ENCODE peak calls at places on chromosomes 1 and 21, in eight cellular contexts. L is right cardiac atrium, A is HCT116, S is Panc1, Q is esophagus squamous epithelium, V is ovary, N is IMR-90, Z is heart left ventricle. J is an unnamed sample. For H3K4me1 and H3K9me3, the result is how much of the 10 kb centered on the place peaks cover.

GRCh38 chr1:9881838-9882249 is 28.2 kb downstream of the CTNNBIP1 start:
- DNase-seq in A (no peak), N (peak), Z (no peak), Q (no peak), S (no peak), L (no peak), V (no peak), J (no peak)

GRCh38 chr1:37159102-37159501 is 124.8 kb upstream of the GRIK3 start:
- DNase-seq in A (peak), S (no peak), N (no peak), Q (no peak), L (no peak), V (no peak), Z (no peak), J (no peak)

GRCh38 chr21:45012661-45013270 is 61.6 kb upstream of the ADARB1 start:
- DNase-seq in A (peak), Q (no peak), V (no peak), L (peak), Z (peak), N (no peak), S (no peak), J (no peak)

GRCh38 chr21:41564871-41565281 is 56.9 kb upstream of the TMPRSS2 start:
- DNase-seq in Q (no peak), N (no peak), V (no peak), L (no peak), A (no peak), S (no peak), Z (no peak), J (no peak)

GRCh38 chr1:34407140-34407539 is 230.4 kb downstream of the C1orf94 start:
- DNase-seq in Q (no peak), L (no peak), N (no peak), Z (no peak), A (no peak), V (no peak), S (no peak), J (no peak)

GRCh38 chr1:24244519-24245268 is 57.6 kb upstream of the IFNLR1 start:
- DNase-seq in A (no peak), N (no peak), Q (no peak), V (no peak), L (no peak), Z (no peak), S (no peak), J (no peak)

GRCh38 chr1:66981679-66982078 is 56.9 kb downstream of the MIER1 start:
- DNase-seq in Z (no peak), N (peak), S (no peak), A (no peak), L (peak), V (no peak), Q (no peak), J (peak)

GRCh38 chr1:242205622-242206489 is 207.0 kb upstream of the MAP1LC3C start:
- DNase-seq in Z (no peak), N (no peak), L (no peak), A (no peak), S (no peak), Q (no peak), V (no peak), J (no peak)

GRCh38 chr1:201016943-201017827 is 6.3 kb downstream of the KIF21B start:
- DNase-seq in N (no peak), A (no peak), V (no peak), L (peak), Z (no peak), S (no peak), Q (no peak), J (no peak)

GRCh38 chr1:93453911-93454310 is 6.0 kb downstream of the FNBP1L start:
- DNase-seq in Q (no peak), Z (no peak), N (no peak), S (no peak), A (no peak), V (no peak), L (no peak), J (no peak)

GRCh38 chr1:247531937-247532336 is 4.3 kb downstream of the OR2C3 start:
- DNase-seq in L (no peak), V (no peak), N (no peak), Q (no peak), Z (no peak), S (no peak), A (no peak), J (no peak)

GRCh38 chr1:78054972-78055371 is 9.2 kb downstream of the GIPC2 start:
- DNase-seq in Q (no peak), Z (no peak), L (no peak), V (no peak), N (no peak), A (no peak), S (no peak), J (no peak)

GRCh38 chr21:32368386-32368785 is 24.4 kb downstream of the URB1 start:
- DNase-seq in Q (no peak), A (no peak), L (no peak), S (no peak), Z (no peak), V (no peak), N (peak), J (no peak)

GRCh38 chr1:110746644-110747259 is 72.0 kb upstream of the KCNA3 start:
- DNase-seq in Q (no peak), L (peak), V (peak), S (no peak), Z (peak), N (peak), A (no peak), J (peak)

GRCh38 chr1:64536836-64537490 is 67.0 kb downstream of the CACHD1 start:
- DNase-seq in L (no peak), V (no peak), A (no peak), Q (no peak), N (no peak), S (no peak), Z (no peak), J (no peak)

GRCh38 chr21:42499430-42500106 is 3.5 kb upstream of the RSPH1 start:
- DNase-seq in Q (no peak), V (no peak), Z (no peak), L (no peak), S (no peak), N (no peak), A (no peak), J (no peak)

GRCh38 chr1:46017876-46018503 is 114.4 kb downstream of the PIK3R3 start:
- DNase-seq in V (no peak), S (no peak), A (no peak), N (no peak), Z (no peak), L (no peak), Q (no peak), J (no peak)

GRCh38 chr1:206719169-206719839 is 34.6 kb downstream of the MAPKAPK2 start:
- DNase-seq in A (no peak), N (no peak), Q (no peak), L (no peak), Z (no peak), V (no peak), S (no peak), J (no peak)

GRCh38 chr21:32093758-32094463 is 184.9 kb downstream of the MIS18A start:
- DNase-seq in S (no peak), N (no peak), V (no peak), Z (no peak), Q (no peak), A (no peak), L (peak), J (no peak)

GRCh38 chr1:54045487-54045886 is 7.5 kb downstream of the TMEM59 start:
- DNase-seq in S (no peak), N (no peak), A (no peak), Q (no peak), V (no peak), L (no peak), Z (no peak), J (no peak)

GRCh38 chr1:226443033-226443432 is 35.1 kb upstream of the PARP1 start:
- DNase-seq in V (no peak), N (no peak), Z (no peak), A (peak), Q (no peak), S (no peak), L (no peak), J (no peak)

GRCh38 chr1:56831874-56832693 is 12.9 kb upstream of the FYB2 start:
- DNase-seq in A (peak), S (peak), Q (no peak), Z (peak), V (peak), N (peak), L (peak), J (peak)

DNA sequence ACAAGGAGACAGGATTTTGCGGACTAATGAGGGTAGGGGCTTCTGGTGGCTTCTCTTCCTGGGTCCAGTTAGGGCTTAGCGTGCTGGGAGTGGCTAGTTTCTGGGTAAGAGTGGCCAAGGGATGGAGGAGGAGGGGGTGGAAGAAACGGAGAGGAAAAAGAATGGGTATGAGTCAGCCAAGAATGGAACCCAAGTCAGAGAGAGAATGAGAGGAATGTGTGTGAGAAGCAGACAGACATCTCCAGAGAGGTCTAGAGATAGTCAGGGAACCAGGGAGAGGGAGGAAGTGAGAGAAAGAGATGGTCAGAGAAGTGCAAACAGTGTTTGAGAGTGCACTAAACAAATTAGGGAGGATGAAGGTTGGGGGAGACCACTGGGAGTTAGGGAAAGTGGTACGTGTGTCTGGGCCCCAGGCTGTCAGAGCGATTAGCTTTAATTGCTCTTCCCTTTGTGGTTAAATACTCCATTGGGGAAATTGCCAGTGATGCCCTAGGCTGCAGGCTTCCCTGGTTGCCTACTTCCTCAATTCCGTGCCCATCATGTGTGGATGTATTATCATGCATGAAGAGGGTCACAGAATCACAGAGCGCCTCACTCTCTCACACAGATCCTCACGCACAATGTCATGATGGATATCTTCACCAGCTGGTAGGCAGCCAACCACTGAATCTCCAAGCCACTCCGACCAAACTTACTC is 1.4 kb downstream of the PEA15 start:
- DNase-seq in N (peak), A (no peak), Z (no peak), S (no peak), V (no peak), L (no peak), Q (no peak), J (no peak)
- H3K4me1 ChIP-seq in N (under half), A (under half), Z (half or more), S (under half), V (under half), L (under half), Q (half or more), J (under half)

GRCh38 chr1:2930971-2931721 is 90.1 kb upstream of the ACTRT2 start:
- DNase-seq in V (no peak), A (no peak), Z (no peak), N (no peak), S (no peak), Q (no peak), L (no peak), J (no peak)
- H3K9me3 ChIP-seq in V (under half), A (under half), Z (under half), N (half or more), S (under half), Q (under half), L (under half), J (under half)

GRCh38 chr1:208977012-208977411 is 606.5 kb upstream of the CAMK1G start:
- DNase-seq in Z (no peak), L (no peak), Q (no peak), S (no peak), A (no peak), N (no peak), V (no peak), J (no peak)

GRCh38 chr1:208980590-208980989 is 602.9 kb upstream of the CAMK1G start:
- DNase-seq in A (no peak), Q (no peak), S (no peak), L (no peak), V (no peak), N (no peak), Z (no peak), J (no peak)

GRCh38 chr1:208977861-208978260 is 605.7 kb upstream of the CAMK1G start:
- DNase-seq in Q (no peak), N (no peak), V (no peak), L (no peak), Z (no peak), A (no peak), S (no peak), J (no peak)

GRCh38 chr1:208975456-208975855 is 608.1 kb upstream of the CAMK1G start:
- DNase-seq in N (no peak), S (no peak), L (no peak), Q (no peak), V (no peak), A (no peak), Z (no peak), J (no peak)

GRCh38 chr1:208979776-208980175 is 603.7 kb upstream of the CAMK1G start:
- DNase-seq in L (no peak), S (no peak), Z (no peak), V (no peak), N (no peak), A (no peak), Q (no peak), J (no peak)
- H3K27ac ChIP-seq in L (no peak), S (no peak), Z (no peak), V (no peak), N (no peak), A (no peak), Q (no peak), J (no peak)

GRCh38 chr1:223714421-223714724 is 2.0 kb downstream of the CAPN2 start:
- DNase-seq in V (no peak), N (no peak), A (no peak), L (no peak), Q (no peak), S (no peak), Z (no peak), J (no peak)
- H3K4me1 ChIP-seq in V (under half), N (under half), A (half or more), L (under half), Q (under half), S (half or more), Z (under half), J (half or more)

GRCh38 chr1:35431173-35431599 is 126.0 kb downstream of the KIAA0319L start:
- DNase-seq in V (no peak), Q (no peak), A (no peak), S (no peak), N (peak), L (no peak), Z (no peak), J (no peak)
- H3K9me3 ChIP-seq in V (under half), Q (under half), A (under half), S (under half), N (under half), L (under half), Z (under half), J (under half)

DNA sequence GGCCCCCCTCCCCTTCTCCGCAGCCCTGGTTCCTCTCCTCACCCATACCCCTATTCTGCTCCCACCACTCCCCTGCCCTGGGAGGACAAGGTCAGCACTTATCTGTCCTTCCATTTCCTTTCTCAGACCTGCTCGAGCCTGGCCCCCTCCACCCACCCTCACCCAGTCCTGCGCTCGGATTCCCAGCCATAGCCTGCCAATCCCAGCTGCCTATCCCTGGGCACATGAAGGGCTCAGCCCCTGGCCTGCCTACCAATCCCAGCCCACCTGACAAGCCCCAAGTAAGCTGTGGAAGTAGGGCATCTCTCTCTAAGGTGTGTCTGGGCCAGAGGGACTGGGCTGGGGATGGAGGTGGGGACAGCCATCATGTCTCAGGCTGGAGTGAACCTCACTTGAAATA is 5.4 kb downstream of the BLACAT1 start:
- DNase-seq in Q (no peak), Z (no peak), L (no peak), S (no peak), A (peak), N (no peak), V (no peak), J (no peak)
- H3K27ac ChIP-seq in Q (peak), Z (no peak), L (no peak), S (no peak), A (peak), N (no peak), V (no peak), J (no peak)

GRCh38 chr1:3714284-3714741 is 37.9 kb upstream of the CCDC27 start:
- DNase-seq in S (no peak), L (peak), Z (no peak), A (no peak), V (no peak), Q (no peak), N (no peak), J (no peak)
- H3K4me1 ChIP-seq in S (under half), L (under half), Z (under half), A (under half), V (under half), Q (under half), N (under half), J (under half)

GRCh38 chr1:20425622-20426021 is 60.4 kb downstream of the CAMK2N1 start:
- DNase-seq in N (no peak), S (no peak), L (no peak), Q (no peak), Z (no peak), V (no peak), A (no peak), J (no peak)
- H3K9me3 ChIP-seq in N (under half), S (under half), L (under half), Q (under half), Z (under half), V (under half), A (under half), J (under half)

DNA sequence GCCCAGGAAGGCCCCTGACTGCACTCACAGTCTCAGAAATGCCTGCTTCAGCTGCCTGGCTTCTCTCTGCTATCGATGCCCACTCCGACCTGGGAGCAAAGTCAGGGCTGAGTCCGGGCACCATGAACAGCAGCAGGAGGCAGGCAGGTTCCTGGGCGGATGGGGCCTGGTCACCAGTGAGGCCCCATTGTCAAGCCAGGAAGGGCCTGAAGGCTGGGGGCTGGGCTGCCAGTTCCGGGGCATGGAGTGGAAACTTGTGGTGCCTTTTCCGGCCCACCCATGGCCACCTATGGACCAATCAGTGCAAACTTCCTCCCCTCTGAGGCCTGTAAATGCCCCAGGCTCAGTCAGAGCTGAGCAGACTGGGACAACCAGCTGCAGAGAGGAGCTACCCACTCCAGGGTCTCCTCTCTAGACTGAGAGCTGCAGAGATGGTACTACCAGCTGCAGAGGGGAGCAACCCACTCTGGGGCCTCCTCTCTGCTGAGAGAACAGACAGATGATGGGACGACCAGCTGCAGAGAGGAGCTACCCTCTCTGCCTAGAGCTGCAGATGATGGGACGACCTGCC is 286.5 kb downstream of the SMYD3 start:
- DNase-seq in A (no peak), S (no peak), L (peak), Z (no peak), N (no peak), Q (no peak), V (no peak), J (no peak)
- H3K27ac ChIP-seq in A (no peak), S (no peak), L (no peak), Z (no peak), N (no peak), Q (no peak), V (no peak), J (no peak)

GRCh38 chr1:14930224-14930965 is 223.2 kb upstream of the TMEM51 start:
- DNase-seq in Z (no peak), L (peak), V (peak), Q (no peak), A (no peak), S (no peak), N (no peak), J (no peak)
- H3K4me1 ChIP-seq in Z (under half), L (under half), V (under half), Q (under half), A (under half), S (under half), N (under half), J (under half)